ENCODE peak calls at places on chromosome 9, in four cellular contexts. L, X, C and P are unnamed samples.

GRCh38 chr9:119177141-119177540 is 192.1 kb downstream of the BRINP1 start:
- DNase-seq in L (no peak), X (no peak), C (no peak), P (no peak)

GRCh38 chr9:28379082-28379481 is 805.8 kb upstream of the C9orf72 start:
- DNase-seq in X (no peak), C (no peak), L (no peak), P (no peak)

GRCh38 chr9:116020146-116020545 is 133.4 kb upstream of the PAPPA start:
- DNase-seq in C (no peak), X (no peak), L (no peak), P (no peak)

GRCh38 chr9:128913048-128913900 is 7.5 kb upstream of the PHYHD1 start:
- DNase-seq in C (no peak), L (no peak), X (no peak), P (no peak)

GRCh38 chr9:96241391-96241809 is 60.6 kb downstream of the HSD17B3 start:
- DNase-seq in X (no peak), C (no peak), L (no peak), P (peak)

GRCh38 chr9:127523312-127523851 is 72.1 kb downstream of the LRSAM1 start:
- DNase-seq in X (no peak), C (no peak), L (no peak), P (no peak)

GRCh38 chr9:124934290-124934689 is 6.6 kb downstream of the GOLGA1 start:
- DNase-seq in C (no peak), L (no peak), X (no peak), P (no peak)

GRCh38 chr9:98502311-98502975 is 206.3 kb downstream of the GABBR2 start:
- DNase-seq in L (no peak), X (no peak), C (no peak), P (no peak)

GRCh38 chr9:16925426-16925825 is 55.0 kb upstream of the BNC2 start:
- DNase-seq in L (no peak), X (no peak), C (no peak), P (no peak)

GRCh38 chr9:128136816-128137793 is 9.6 kb upstream of the PTGES2 start:
- DNase-seq in C (no peak), X (peak), L (no peak), P (no peak)

GRCh38 chr9:68998812-68999211 is 15.1 kb downstream of the PRKACG start:
- DNase-seq in C (no peak), X (no peak), L (no peak), P (no peak)

GRCh38 chr9:546797-547223 is 294.7 kb upstream of the DMRT1 start:
- DNase-seq in L (peak), C (no peak), X (no peak), P (no peak)

GRCh38 chr9:82680179-82680935 is 382.6 kb downstream of the RASEF start:
- DNase-seq in C (no peak), X (no peak), L (no peak), P (no peak)

GRCh38 chr9:16458696-16459420 is 411.6 kb downstream of the BNC2 start:
- DNase-seq in L (no peak), C (no peak), X (no peak), P (peak)

GRCh38 chr9:96450613-96451544 is 910 bp downstream of the HABP4 start:
- DNase-seq in C (peak), X (peak), L (no peak), P (peak)

GRCh38 chr9:137417161-137418021 is 5.6 kb downstream of the EXD3 start:
- DNase-seq in C (no peak), L (no peak), X (peak), P (peak)

GRCh38 chr9:136837146-136837855 is 5.0 kb upstream of the AJM1 start:
- DNase-seq in C (no peak), L (no peak), X (peak), P (no peak)

GRCh38 chr9:99076483-99077171 is 28.3 kb upstream of the TGFBR1 start:
- DNase-seq in L (no peak), X (no peak), C (peak), P (no peak)

GRCh38 chr9:8062459-8062858 is 262.9 kb upstream of the DMAC1 start:
- DNase-seq in X (peak), C (no peak), L (no peak), P (no peak)

GRCh38 chr9:127556871-127557270 is 55.2 kb upstream of the STXBP1 start:
- DNase-seq in L (no peak), X (peak), C (no peak), P (no peak)

GRCh38 chr9:13568851-13569618 is 289.5 kb upstream of the MPDZ start:
- DNase-seq in C (no peak), X (peak), L (no peak), P (no peak)

GRCh38 chr9:6959275-6960000 is 201.7 kb downstream of the KDM4C start:
- DNase-seq in L (no peak), X (no peak), C (no peak), P (no peak)

GRCh38 chr9:122821278-122821952 is 7.0 kb downstream of the PDCL start:
- DNase-seq in X (peak), C (no peak), L (no peak), P (no peak)

GRCh38 chr9:122475717-122476116 is 2.0 kb downstream of the OR1J1 start:
- DNase-seq in C (no peak), X (no peak), L (no peak), P (no peak)

GRCh38 chr9:136964833-136965422 is 12.4 kb upstream of the PTGDS start:
- DNase-seq in C (no peak), X (no peak), L (no peak), P (no peak)

GRCh38 chr9:82488702-82489578 is 500.4 kb downstream of the SPATA31D1 start:
- DNase-seq in C (no peak), L (no peak), X (no peak), P (no peak)

GRCh38 chr9:125694478-125694877 is 12.5 kb downstream of the MAPKAP1 start:
- DNase-seq in C (no peak), X (no peak), L (peak), P (no peak)

GRCh38 chr9:96858018-96858573 is 3.8 kb upstream of the ZNF782 start:
- DNase-seq in C (no peak), X (no peak), L (no peak), P (no peak)

GRCh38 chr9:12069366-12069765 is 623.8 kb upstream of the TYRP1 start:
- DNase-seq in L (no peak), C (no peak), X (no peak), P (no peak)

GRCh38 chr9:131426545-131426944 is 32.7 kb downstream of the PRRC2B start:
- DNase-seq in X (peak), L (no peak), C (no peak), P (no peak)

GRCh38 chr9:133615101-133615896 is 6.1 kb upstream of the FAM163B start:
- DNase-seq in C (no peak), L (no peak), X (no peak), P (no peak)

GRCh38 chr9:21454149-21454548 is 13.9 kb downstream of the IFNA1 start:
- DNase-seq in C (no peak), L (no peak), X (no peak), P (no peak)

GRCh38 chr9:112863214-112863613 is 27.5 kb downstream of the SLC46A2 start:
- DNase-seq in X (no peak), L (no peak), C (no peak), P (peak)

GRCh38 chr9:91332476-91333231 is 29.1 kb downstream of the AUH start:
- DNase-seq in C (no peak), X (no peak), L (no peak), P (no peak)

GRCh38 chr9:37239224-37239859 is 119.0 kb downstream of the ZCCHC7 start:
- DNase-seq in C (no peak), L (no peak), X (no peak), P (no peak)

GRCh38 chr9:75148551-75148950 is 60.2 kb downstream of the OSTF1 start:
- DNase-seq in X (no peak), L (no peak), C (no peak), P (no peak)

GRCh38 chr9:106862946-106863740 is at the start of gene ZNF462:
- DNase-seq in X (peak), C (no peak), L (peak), P (peak)

GRCh38 chr9:32177389-32177788 is 207.1 kb upstream of the ACO1 start:
- DNase-seq in X (no peak), L (no peak), C (no peak), P (no peak)

GRCh38 chr9:32180597-32180996 is 203.8 kb upstream of the ACO1 start:
- DNase-seq in C (no peak), X (no peak), L (no peak), P (no peak)
- H3K4me3 ChIP-seq in C (no peak), X (no peak), L (no peak), P (no peak)

DNA sequence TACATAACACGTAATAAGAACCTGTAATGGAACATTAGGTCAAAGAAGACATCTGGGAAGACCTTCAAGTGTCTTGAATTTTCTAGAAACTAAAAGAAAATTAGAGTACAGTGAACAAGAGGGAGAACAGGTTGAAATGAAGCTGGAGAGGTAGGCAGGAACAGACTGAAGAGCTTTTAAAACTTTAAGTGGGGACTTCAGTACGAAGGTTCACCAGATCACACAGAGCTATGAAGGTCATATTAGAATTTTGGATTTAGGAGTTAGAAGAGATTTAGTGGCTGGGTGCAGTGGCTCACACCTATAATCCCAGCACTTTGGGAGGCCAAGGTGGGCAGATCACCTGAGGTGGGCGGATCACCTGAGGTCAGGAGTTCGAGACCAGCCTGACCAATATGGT is 26.6 kb downstream of the MLANA start:
- DNase-seq in X (no peak), C (no peak), L (no peak), P (no peak)
- H3K4me3 ChIP-seq in X (no peak), C (no peak), L (no peak), P (no peak)

GRCh38 chr9:5511935-5512580 is 1.7 kb downstream of the PDCD1LG2 start:
- DNase-seq in X (no peak), L (no peak), C (no peak), P (no peak)
- H3K4me3 ChIP-seq in X (peak), L (no peak), C (no peak), P (peak)

GRCh38 chr9:132488611-132489010 is 78.6 kb downstream of the CFAP77 start:
- DNase-seq in L (no peak), C (no peak), X (no peak), P (no peak)
- H3K4me3 ChIP-seq in L (no peak), C (no peak), X (no peak), P (no peak)

GRCh38 chr9:135086597-135087488 is 625 bp upstream of the OLFM1 start:
- DNase-seq in C (no peak), L (no peak), X (peak), P (no peak)
- H3K4me3 ChIP-seq in C (no peak), L (peak), X (peak), P (no peak)

DNA sequence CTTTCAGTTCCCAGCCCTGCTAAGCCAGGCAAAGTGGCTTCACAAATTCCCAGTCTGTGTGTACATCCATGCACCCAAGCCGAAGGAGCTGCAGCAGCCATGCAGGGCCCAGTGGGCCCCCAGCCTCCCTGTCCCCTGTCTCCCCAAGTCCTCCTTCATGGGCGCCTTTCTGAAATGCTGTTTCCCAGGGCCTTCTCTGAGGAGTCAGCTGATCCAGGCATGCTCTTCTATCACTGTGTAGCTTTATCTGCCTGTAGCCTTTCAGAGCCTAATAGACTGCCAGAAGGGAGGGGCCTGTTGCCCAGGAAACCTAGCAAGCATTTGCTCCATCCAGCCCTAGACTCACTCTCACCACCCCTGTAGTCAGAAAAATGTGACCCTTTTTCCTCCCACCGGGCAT is 47.5 kb upstream of the SHC3 start:
- DNase-seq in L (peak), C (no peak), X (no peak), P (no peak)
- H3K4me3 ChIP-seq in L (peak), C (no peak), X (no peak), P (no peak)

DNA sequence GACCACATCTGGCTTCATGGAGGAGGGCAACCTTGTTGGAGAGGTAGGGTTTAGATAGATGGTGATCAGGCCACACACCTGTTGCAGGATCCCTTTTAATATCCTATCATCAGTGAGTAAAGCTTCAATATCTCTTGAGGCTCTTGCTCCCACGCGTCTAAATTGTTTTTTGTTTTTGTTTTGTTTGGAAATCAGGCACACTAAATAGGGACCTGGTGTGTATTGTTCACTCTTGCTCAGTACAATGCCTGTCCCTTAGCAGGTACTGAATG is 2.6 kb upstream of the TMEM268 start:
- DNase-seq in X (no peak), C (no peak), L (no peak), P (no peak)
- H3K4me3 ChIP-seq in X (no peak), C (no peak), L (no peak), P (no peak)

GRCh38 chr9:35675204-35675603 is 1.5 kb downstream of the CA9 start:
- DNase-seq in L (no peak), C (no peak), X (no peak), P (no peak)
- H3K4me3 ChIP-seq in L (no peak), C (no peak), X (peak), P (no peak)